ENCODE peak calls at places on chromosomes 13 and 19, in four cellular contexts. One of them, this sample, is unnamed.
A peak's percentile ranks its signal among the peaks of the same experiment; 100 is the strongest.

GRCh38 chr19:3766520-3766919 is 4.0 kb downstream of the MRPL54 start:
- DNase-seq in body of pancreas: no peak
- DNase-seq in thyroid gland: no peak
- DNase-seq in lower leg skin: no peak
- DNase-seq in this sample: no peak

GRCh38 chr19:3762130-3762473 is 380 bp upstream of the MRPL54 start:
- DNase-seq in thyroid gland: no peak
- DNase-seq in body of pancreas: no peak
- DNase-seq in lower leg skin: no peak
- DNase-seq in this sample: no peak

GRCh38 chr19:2611483-2612464 is 90.7 kb downstream of the GNG7 start:
- DNase-seq in body of pancreas: peak; percentile 4
- DNase-seq in lower leg skin: peak; percentile 86
- DNase-seq in thyroid gland: no peak
- DNase-seq in this sample: no peak

GRCh38 chr13:33519561-33520479 is 234.3 kb upstream of the STARD13 start:
- DNase-seq in thyroid gland: no peak
- DNase-seq in lower leg skin: no peak
- DNase-seq in body of pancreas: peak; percentile 16
- DNase-seq in this sample: no peak

GRCh38 chr13:98775844-98776598 is 23.5 kb upstream of the SLC15A1 start:
- DNase-seq in body of pancreas: no peak
- DNase-seq in thyroid gland: no peak
- DNase-seq in lower leg skin: peak; percentile 74
- DNase-seq in this sample: no peak

GRCh38 chr13:92259523-92259922 is 861.1 kb downstream of the GPC5 start:
- DNase-seq in body of pancreas: no peak
- DNase-seq in thyroid gland: no peak
- DNase-seq in lower leg skin: no peak
- DNase-seq in this sample: no peak

GRCh38 chr19:38900220-38900629 is 456 bp downstream of the NFKBIB start:
- DNase-seq in body of pancreas: no peak
- DNase-seq in thyroid gland: no peak
- DNase-seq in lower leg skin: no peak
- DNase-seq in this sample: no peak

GRCh38 chr13:79346300-79346914 is 59.6 kb downstream of the RBM26 start:
- DNase-seq in lower leg skin: no peak
- DNase-seq in thyroid gland: no peak
- DNase-seq in body of pancreas: no peak
- DNase-seq in this sample: no peak

GRCh38 chr19:14073925-14074838 is 1.6 kb downstream of the MISP3 start:
- DNase-seq in body of pancreas: no peak
- DNase-seq in lower leg skin: peak; percentile 91
- DNase-seq in thyroid gland: peak; percentile 36
- DNase-seq in this sample: no peak

GRCh38 chr13:53068841-53069520 is 40.4 kb downstream of the OLFM4 start:
- DNase-seq in thyroid gland: no peak
- DNase-seq in body of pancreas: no peak
- DNase-seq in lower leg skin: no peak
- DNase-seq in this sample: no peak

GRCh38 chr13:87656311-87656710 is 14.9 kb upstream of the SLITRK5 start:
- DNase-seq in body of pancreas: no peak
- DNase-seq in thyroid gland: no peak
- DNase-seq in lower leg skin: no peak
- DNase-seq in this sample: no peak

DNA sequence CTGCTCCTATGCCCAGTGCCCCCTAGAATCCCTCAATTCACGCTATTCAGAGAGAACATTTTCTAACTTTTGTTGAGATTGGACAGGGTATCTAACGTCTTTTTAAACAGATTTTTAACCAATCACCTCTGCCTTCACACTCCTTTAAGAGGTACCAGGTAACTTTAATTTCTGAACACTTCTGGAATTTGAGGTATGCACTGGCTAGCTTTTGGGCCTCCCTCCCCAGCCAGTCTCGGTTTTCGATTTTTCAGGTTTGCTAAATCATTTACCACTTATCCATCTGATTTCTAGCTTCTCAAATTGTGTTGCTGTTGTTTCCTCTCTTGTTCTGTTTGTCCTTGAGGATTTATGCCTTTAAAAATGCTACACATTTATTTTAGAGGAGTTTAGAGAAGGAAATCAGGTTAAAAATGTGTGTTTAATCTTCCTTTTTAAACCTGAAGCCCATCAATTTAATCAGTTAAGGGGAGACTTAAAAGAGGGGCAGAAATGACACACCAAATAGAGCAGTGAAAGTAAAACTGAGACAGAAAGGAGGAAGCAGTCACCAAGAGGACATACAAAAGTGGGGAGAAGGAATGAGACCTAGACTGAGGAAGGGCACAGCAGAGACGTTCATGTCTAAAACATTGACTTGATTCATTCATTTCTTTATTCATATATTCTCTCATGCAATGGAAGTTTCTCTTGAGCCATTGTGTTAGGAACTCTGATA is 139.6 kb upstream of the HTR2A start:
- DNase-seq in lower leg skin: no peak
- DNase-seq in thyroid gland: no peak
- DNase-seq in body of pancreas: peak; percentile 16
- DNase-seq in this sample: no peak
- TF ChIP-seq POLR2A in lower leg skin: no peak
- TF ChIP-seq POLR2A in thyroid gland: no peak
- TF ChIP-seq POLR2A in body of pancreas: peak; percentile 14
- TF ChIP-seq POLR2A in this sample: no peak

GRCh38 chr19:45478454-45479238 is 10.8 kb downstream of the FOSB start:
- DNase-seq in thyroid gland: peak; percentile 86
- DNase-seq in body of pancreas: peak; percentile 94
- DNase-seq in lower leg skin: peak; percentile 97
- DNase-seq in this sample: peak; percentile 68
- TF ChIP-seq POLR2A in thyroid gland: no peak
- TF ChIP-seq POLR2A in body of pancreas: peak; percentile 70
- TF ChIP-seq POLR2A in lower leg skin: no peak
- TF ChIP-seq POLR2A in this sample: peak; percentile 75

GRCh38 chr13:106566682-106567420 is 1.1 kb downstream of the ARGLU1 start:
- DNase-seq in thyroid gland: peak; percentile 54
- DNase-seq in lower leg skin: peak; percentile 89
- DNase-seq in body of pancreas: peak; percentile 65
- DNase-seq in this sample: peak; percentile 50
- TF ChIP-seq POLR2A in thyroid gland: no peak
- TF ChIP-seq POLR2A in lower leg skin: no peak
- TF ChIP-seq POLR2A in body of pancreas: no peak
- TF ChIP-seq POLR2A in this sample: no peak

GRCh38 chr19:49533551-49534488 is 6.0 kb downstream of the RCN3 start:
- DNase-seq in body of pancreas: peak; percentile 77
- DNase-seq in lower leg skin: peak; percentile 95
- DNase-seq in thyroid gland: peak; percentile 78
- DNase-seq in this sample: peak; percentile 71
- TF ChIP-seq POLR2A in body of pancreas: no peak
- TF ChIP-seq POLR2A in lower leg skin: no peak
- TF ChIP-seq POLR2A in thyroid gland: no peak
- TF ChIP-seq POLR2A in this sample: no peak

GRCh38 chr19:58097783-58098681 is at the start of gene ZSCAN18:
- DNase-seq in body of pancreas: peak; percentile 98
- DNase-seq in thyroid gland: peak; percentile 98
- DNase-seq in lower leg skin: peak; percentile 99
- DNase-seq in this sample: peak; percentile 92
- TF ChIP-seq POLR2A in body of pancreas: peak; percentile 80
- TF ChIP-seq POLR2A in thyroid gland: peak; percentile 44
- TF ChIP-seq POLR2A in lower leg skin: no peak
- TF ChIP-seq POLR2A in this sample: no peak

This sample was measured in GM12891.